ENCODE peak calls at places on chromosomes 16 and 17, in nine cellular contexts. F, A, B, V, Z, T, O, X and Y are unnamed samples.

GRCh38 chr17:36856169-36856568 is 81.1 kb upstream of the LHX1 start:
- DNase-seq in F (no peak), A (no peak), B (no peak), V (no peak), Z (no peak), T (no peak), O (peak), X (no peak), Y (no peak)

GRCh38 chr17:64057701-64058263 is 37.3 kb upstream of the ICAM2 start:
- DNase-seq in F (peak), A (no peak), B (no peak), V (no peak), Z (no peak), T (no peak), O (no peak), X (no peak), Y (no peak)

GRCh38 chr16:14024300-14024699 is 46.8 kb upstream of the MRTFB start:
- DNase-seq in F (peak), A (no peak), B (no peak), V (no peak), Z (no peak), T (no peak), O (no peak), X (no peak), Y (no peak)

GRCh38 chr17:72472116-72472515 is 351.3 kb downstream of the SOX9 start:
- DNase-seq in F (no peak), A (no peak), B (no peak), V (no peak), Z (no peak), T (no peak), O (no peak), X (no peak), Y (no peak)

GRCh38 chr17:7929158-7930029 is at the start of gene KCNAB3:
- DNase-seq in F (peak), A (peak), B (peak), V (no peak), Z (no peak), T (no peak), O (peak), X (peak), Y (peak)

GRCh38 chr16:66746682-66747081 is 4.7 kb downstream of the DYNC1LI2 start:
- DNase-seq in F (peak), A (peak), B (no peak), V (no peak), Z (no peak), T (no peak), O (no peak), X (no peak), Y (no peak)

GRCh38 chr17:67613961-67614360 is 103.8 kb upstream of the NOL11 start:
- DNase-seq in F (no peak), A (no peak), B (no peak), V (no peak), Z (no peak), T (no peak), O (no peak), X (no peak), Y (no peak)

GRCh38 chr16:23145608-23146007 is 3.6 kb downstream of the USP31 start:
- DNase-seq in F (peak), A (no peak), B (no peak), V (no peak), Z (no peak), T (peak), O (peak), X (no peak), Y (no peak)

GRCh38 chr16:11799509-11800384 is 2.7 kb upstream of the ZC3H7A start:
- DNase-seq in F (no peak), A (no peak), B (no peak), V (no peak), Z (no peak), T (no peak), O (no peak), X (no peak), Y (no peak)

GRCh38 chr17:81232616-81233241 is 6.1 kb downstream of the TEPSIN start:
- DNase-seq in F (no peak), A (no peak), B (no peak), V (no peak), Z (no peak), T (no peak), O (no peak), X (no peak), Y (no peak)

GRCh38 chr17:8481089-8481488 is 45.4 kb downstream of the NDEL1 start:
- DNase-seq in F (no peak), A (no peak), B (no peak), V (no peak), Z (no peak), T (no peak), O (peak), X (no peak), Y (no peak)

GRCh38 chr17:9238340-9239259 is 217.3 kb downstream of the NTN1 start:
- DNase-seq in F (no peak), A (no peak), B (no peak), V (no peak), Z (no peak), T (no peak), O (no peak), X (no peak), Y (no peak)

GRCh38 chr17:2594657-2595085 is 1.2 kb downstream of the PAFAH1B1 start:
- DNase-seq in F (peak), A (peak), B (no peak), V (no peak), Z (no peak), T (no peak), O (no peak), X (no peak), Y (no peak)

GRCh38 chr16:74455213-74455612 is 33.9 kb upstream of the CLEC18B start:
- DNase-seq in F (peak), A (no peak), B (no peak), V (no peak), Z (no peak), T (no peak), O (peak), X (no peak), Y (no peak)

GRCh38 chr17:27807567-27808470 is 7.5 kb upstream of the NOS2 start:
- DNase-seq in F (no peak), A (peak), B (no peak), V (no peak), Z (no peak), T (no peak), O (no peak), X (peak), Y (peak)

GRCh38 chr16:54630284-54630967 is 300.2 kb upstream of the IRX5 start:
- DNase-seq in F (peak), A (no peak), B (no peak), V (no peak), Z (no peak), T (no peak), O (peak), X (no peak), Y (no peak)

GRCh38 chr17:6166492-6167179 is 96.5 kb downstream of the WSCD1 start:
- DNase-seq in F (no peak), A (no peak), B (no peak), V (no peak), Z (no peak), T (no peak), O (no peak), X (no peak), Y (no peak)

GRCh38 chr16:68091604-68092261 is 6.6 kb downstream of the NFATC3 start:
- DNase-seq in F (peak), A (no peak), B (peak), V (no peak), Z (no peak), T (peak), O (peak), X (no peak), Y (peak)

GRCh38 chr17:27562777-27563455 is 68.1 kb upstream of the LGALS9 start:
- DNase-seq in F (peak), A (no peak), B (no peak), V (no peak), Z (no peak), T (no peak), O (no peak), X (no peak), Y (no peak)

GRCh38 chr17:72421128-72422092 is 300.6 kb downstream of the SOX9 start:
- DNase-seq in F (peak), A (peak), B (peak), V (no peak), Z (peak), T (peak), O (peak), X (peak), Y (peak)

GRCh38 chr17:16491703-16492612 is at the start of gene LRRC75A:
- DNase-seq in F (peak), A (peak), B (peak), V (no peak), Z (peak), T (no peak), O (peak), X (peak), Y (no peak)

GRCh38 chr16:3171855-3172593 is 16.0 kb upstream of the OR1F1 start:
- DNase-seq in F (peak), A (peak), B (no peak), V (no peak), Z (no peak), T (no peak), O (peak), X (no peak), Y (no peak)

GRCh38 chr16:30902070-30902972 is 5.9 kb downstream of the CTF1 start:
- DNase-seq in F (peak), A (peak), B (peak), V (peak), Z (peak), T (no peak), O (peak), X (peak), Y (no peak)

GRCh38 chr17:4722678-4723240 is 8.5 kb upstream of the MED11 start:
- DNase-seq in F (no peak), A (no peak), B (no peak), V (no peak), Z (no peak), T (no peak), O (no peak), X (no peak), Y (no peak)

GRCh38 chr17:46895171-46895570 is 27.8 kb upstream of the GOSR2 start:
- DNase-seq in F (no peak), A (no peak), B (no peak), V (no peak), Z (no peak), T (no peak), O (no peak), X (no peak), Y (no peak)

GRCh38 chr17:81635973-81636504 is 873 bp downstream of the NPLOC4 start:
- DNase-seq in F (peak), A (no peak), B (no peak), V (no peak), Z (no peak), T (no peak), O (peak), X (no peak), Y (no peak)

GRCh38 chr17:59331929-59332889 is 754 bp downstream of the YPEL2 start:
- DNase-seq in F (peak), A (peak), B (no peak), V (no peak), Z (peak), T (no peak), O (no peak), X (peak), Y (no peak)

GRCh38 chr17:42544874-42545283 is 7.8 kb upstream of the HSD17B1 start:
- DNase-seq in F (no peak), A (no peak), B (no peak), V (no peak), Z (no peak), T (no peak), O (no peak), X (no peak), Y (no peak)

GRCh38 chr17:17647521-17648178 is 33.6 kb upstream of the RAI1 start:
- DNase-seq in F (no peak), A (no peak), B (no peak), V (no peak), Z (no peak), T (peak), O (no peak), X (no peak), Y (no peak)

GRCh38 chr17:78822552-78822951 is 18.1 kb downstream of the USP36 start:
- DNase-seq in F (peak), A (no peak), B (no peak), V (no peak), Z (no peak), T (no peak), O (peak), X (no peak), Y (no peak)

GRCh38 chr16:19717319-19717718 is 708 bp downstream of the KNOP1 start:
- DNase-seq in F (peak), A (no peak), B (no peak), V (no peak), Z (no peak), T (no peak), O (no peak), X (no peak), Y (no peak)

GRCh38 chr17:8401107-8401506 is 3.5 kb upstream of the RNF222 start:
- DNase-seq in F (no peak), A (no peak), B (no peak), V (no peak), Z (no peak), T (no peak), O (no peak), X (no peak), Y (no peak)

GRCh38 chr16:55052335-55053070 is 121.8 kb downstream of the IRX5 start:
- DNase-seq in F (no peak), A (no peak), B (no peak), V (no peak), Z (no peak), T (no peak), O (no peak), X (no peak), Y (no peak)

GRCh38 chr17:17792551-17793377 is 44.0 kb downstream of the SREBF1 start:
- DNase-seq in F (peak), A (peak), B (peak), V (no peak), Z (no peak), T (no peak), O (no peak), X (no peak), Y (no peak)

GRCh38 chr17:44558349-44559287 is 1.3 kb downstream of the FZD2 start:
- DNase-seq in F (peak), A (no peak), B (no peak), V (no peak), Z (no peak), T (no peak), O (no peak), X (no peak), Y (no peak)

GRCh38 chr17:42114118-42114517 is 1.6 kb upstream of the DHX58 start:
- DNase-seq in F (no peak), A (no peak), B (no peak), V (no peak), Z (peak), T (no peak), O (no peak), X (no peak), Y (no peak)